ENCODE peak calls at places on chromosomes 7 and 10, in four cellular contexts. One of them, this sample, is unnamed.
A peak's percentile ranks its signal among the peaks of the same experiment; 100 is the strongest.

GRCh38 chr7:142357953-142358520 is 100.2 kb upstream of the PRSS58 start:
- DNase-seq in adrenal gland: no peak
- DNase-seq in ovary: no peak
- DNase-seq in A549: peak; percentile 76
- DNase-seq in this sample: no peak

GRCh38 chr7:40937879-40938278 is 765.0 kb downstream of the INHBA start:
- DNase-seq in adrenal gland: no peak
- DNase-seq in ovary: no peak
- DNase-seq in A549: no peak
- DNase-seq in this sample: no peak

GRCh38 chr10:13386021-13386420 is 37.9 kb upstream of the SEPHS1 start:
- DNase-seq in adrenal gland: no peak
- DNase-seq in ovary: no peak
- DNase-seq in A549: no peak
- DNase-seq in this sample: no peak

GRCh38 chr7:26404189-26404996 is 112.7 kb downstream of the SNX10 start:
- DNase-seq in adrenal gland: no peak
- DNase-seq in ovary: no peak
- DNase-seq in A549: no peak
- DNase-seq in this sample: no peak

GRCh38 chr10:128628252-128628651 is 502.0 kb upstream of the MKI67 start:
- DNase-seq in adrenal gland: no peak
- DNase-seq in ovary: no peak
- DNase-seq in A549: no peak
- DNase-seq in this sample: no peak

GRCh38 chr10:34580643-34581042 is 234.5 kb downstream of the PARD3 start:
- DNase-seq in adrenal gland: no peak
- DNase-seq in ovary: no peak
- DNase-seq in A549: peak; percentile 81
- DNase-seq in this sample: no peak

GRCh38 chr7:113892818-113893217 is 26.0 kb downstream of the PPP1R3A start:
- DNase-seq in adrenal gland: no peak
- DNase-seq in ovary: no peak
- DNase-seq in A549: no peak
- DNase-seq in this sample: no peak

GRCh38 chr7:66326501-66327180 is 121.5 kb downstream of the TPST1 start:
- DNase-seq in adrenal gland: no peak
- DNase-seq in ovary: no peak
- DNase-seq in A549: no peak
- DNase-seq in this sample: peak; percentile 63

GRCh38 chr10:43671659-43672555 is 23.2 kb upstream of the ZNF32 start:
- DNase-seq in adrenal gland: peak; percentile 75
- DNase-seq in ovary: peak; percentile 40
- DNase-seq in A549: peak; percentile 70
- DNase-seq in this sample: no peak

GRCh38 chr7:120792091-120792860 is 65.7 kb downstream of the TSPAN12 start:
- DNase-seq in adrenal gland: peak; percentile 88
- DNase-seq in ovary: peak; percentile 42
- DNase-seq in A549: peak; percentile 73
- DNase-seq in this sample: no peak

GRCh38 chr7:96118449-96119001 is 203.4 kb downstream of the SLC25A13 start:
- DNase-seq in adrenal gland: no peak
- DNase-seq in ovary: no peak
- DNase-seq in A549: no peak
- DNase-seq in this sample: no peak

GRCh38 chr7:123191132-123191531 is 8.6 kb downstream of the SLC13A1 start:
- DNase-seq in adrenal gland: no peak
- DNase-seq in ovary: no peak
- DNase-seq in A549: peak; percentile 51
- DNase-seq in this sample: no peak

GRCh38 chr10:132867801-132868644 is 74.3 kb downstream of the CFAP46 start:
- DNase-seq in adrenal gland: no peak
- DNase-seq in ovary: no peak
- DNase-seq in A549: no peak
- DNase-seq in this sample: no peak

GRCh38 chr10:53508197-53508596 is 735.6 kb upstream of the MBL2 start:
- DNase-seq in adrenal gland: no peak
- DNase-seq in ovary: no peak
- DNase-seq in A549: no peak
- DNase-seq in this sample: no peak

GRCh38 chr10:80449545-80449944 is 4.6 kb upstream of the TSPAN14 start:
- DNase-seq in adrenal gland: no peak
- DNase-seq in ovary: no peak
- DNase-seq in A549: no peak
- DNase-seq in this sample: no peak

GRCh38 chr10:86723009-86723408 is 33.4 kb upstream of the BMPR1A start:
- DNase-seq in adrenal gland: no peak
- DNase-seq in ovary: no peak
- DNase-seq in A549: no peak
- DNase-seq in this sample: no peak

GRCh38 chr7:17915796-17916195 is 24.5 kb downstream of the SNX13 start:
- DNase-seq in adrenal gland: no peak
- DNase-seq in ovary: no peak
- DNase-seq in A549: no peak
- DNase-seq in this sample: no peak

GRCh38 chr10:33263453-33263852 is 71.0 kb downstream of the NRP1 start:
- DNase-seq in adrenal gland: no peak
- DNase-seq in ovary: no peak
- DNase-seq in A549: no peak
- DNase-seq in this sample: no peak

GRCh38 chr10:79183468-79183865 is 114.7 kb downstream of the ZMIZ1 start:
- DNase-seq in adrenal gland: no peak
- DNase-seq in ovary: no peak
- DNase-seq in A549: no peak
- DNase-seq in this sample: no peak

GRCh38 chr10:50347394-50347802 is 96.1 kb upstream of the ASAH2 start:
- DNase-seq in adrenal gland: no peak
- DNase-seq in ovary: no peak
- DNase-seq in A549: no peak
- DNase-seq in this sample: no peak

GRCh38 chr10:3780056-3780765 is 4.8 kb downstream of the KLF6 start:
- DNase-seq in adrenal gland: peak; percentile 52
- DNase-seq in ovary: peak; percentile 7
- DNase-seq in A549: no peak
- DNase-seq in this sample: no peak

GRCh38 chr7:48183965-48184364 is 12.7 kb downstream of the ABCA13 start:
- DNase-seq in adrenal gland: no peak
- DNase-seq in ovary: no peak
- DNase-seq in A549: no peak
- DNase-seq in this sample: no peak

GRCh38 chr7:139058963-139059362 is 23.1 kb upstream of the ZC3HAV1L start:
- DNase-seq in adrenal gland: no peak
- DNase-seq in ovary: no peak
- DNase-seq in A549: no peak
- DNase-seq in this sample: no peak

GRCh38 chr10:104334561-104334960 is 3.7 kb downstream of the ITPRIP start:
- DNase-seq in adrenal gland: no peak
- DNase-seq in ovary: no peak
- DNase-seq in A549: no peak
- DNase-seq in this sample: no peak

GRCh38 chr10:47022311-47023131 is 111.3 kb downstream of the PTPN20 start:
- DNase-seq in adrenal gland: no peak
- DNase-seq in ovary: no peak
- DNase-seq in A549: no peak
- DNase-seq in this sample: no peak

GRCh38 chr7:52107355-52107754 is 790.7 kb upstream of the COBL start:
- DNase-seq in adrenal gland: no peak
- DNase-seq in ovary: no peak
- DNase-seq in A549: no peak
- DNase-seq in this sample: no peak

GRCh38 chr7:110962374-110962773 is 128.6 kb upstream of the LRRN3 start:
- DNase-seq in adrenal gland: no peak
- DNase-seq in ovary: no peak
- DNase-seq in A549: no peak
- DNase-seq in this sample: no peak

GRCh38 chr10:76201962-76202361 is 770.5 kb downstream of the LRMDA start:
- DNase-seq in adrenal gland: no peak
- DNase-seq in ovary: no peak
- DNase-seq in A549: no peak
- DNase-seq in this sample: no peak

GRCh38 chr10:99872367-99873162 is 90.1 kb downstream of the ABCC2 start:
- DNase-seq in adrenal gland: no peak
- DNase-seq in ovary: no peak
- DNase-seq in A549: peak; percentile 26
- DNase-seq in this sample: no peak

GRCh38 chr10:132631348-132631735 is 93.8 kb downstream of the INPP5A start:
- DNase-seq in adrenal gland: peak; percentile 90
- DNase-seq in ovary: peak; percentile 87
- DNase-seq in A549: no peak
- DNase-seq in this sample: no peak

GRCh38 chr10:68871105-68871711 is 29.9 kb upstream of the DDX50 start:
- DNase-seq in adrenal gland: no peak
- DNase-seq in ovary: no peak
- DNase-seq in A549: peak; percentile 19
- DNase-seq in this sample: no peak

GRCh38 chr7:135977020-135977741 is at the start of gene MTPN:
- DNase-seq in adrenal gland: peak; percentile 99
- DNase-seq in ovary: peak; percentile 98
- DNase-seq in A549: peak; percentile 97
- DNase-seq in this sample: peak; percentile 74

GRCh38 chr10:26890956-26891355 is 30.2 kb upstream of the ABI1 start:
- DNase-seq in adrenal gland: peak; percentile 71
- DNase-seq in ovary: no peak
- DNase-seq in A549: peak; percentile 78
- DNase-seq in this sample: no peak

GRCh38 chr7:103073989-103074518 is 542 bp downstream of the FBXL13 start:
- DNase-seq in adrenal gland: no peak
- DNase-seq in ovary: peak; percentile 24
- DNase-seq in A549: peak; percentile 10
- DNase-seq in this sample: no peak

GRCh38 chr10:96718304-96718990 is 1.9 kb downstream of the PIK3AP1 start:
- DNase-seq in adrenal gland: no peak
- DNase-seq in ovary: no peak
- DNase-seq in A549: no peak
- DNase-seq in this sample: no peak

GRCh38 chr10:96719205-96719604 is 1.1 kb downstream of the PIK3AP1 start:
- DNase-seq in adrenal gland: no peak
- DNase-seq in ovary: no peak
- DNase-seq in A549: no peak
- DNase-seq in this sample: no peak

GRCh38 chr10:96721207-96721572 is 876 bp upstream of the PIK3AP1 start:
- DNase-seq in adrenal gland: no peak
- DNase-seq in ovary: no peak
- DNase-seq in A549: no peak
- DNase-seq in this sample: no peak

GRCh38 chr10:96720422-96721206 is at the start of gene PIK3AP1:
- DNase-seq in adrenal gland: peak; percentile 65
- DNase-seq in ovary: peak; percentile 44
- DNase-seq in A549: peak; percentile 12
- DNase-seq in this sample: no peak

DNA sequence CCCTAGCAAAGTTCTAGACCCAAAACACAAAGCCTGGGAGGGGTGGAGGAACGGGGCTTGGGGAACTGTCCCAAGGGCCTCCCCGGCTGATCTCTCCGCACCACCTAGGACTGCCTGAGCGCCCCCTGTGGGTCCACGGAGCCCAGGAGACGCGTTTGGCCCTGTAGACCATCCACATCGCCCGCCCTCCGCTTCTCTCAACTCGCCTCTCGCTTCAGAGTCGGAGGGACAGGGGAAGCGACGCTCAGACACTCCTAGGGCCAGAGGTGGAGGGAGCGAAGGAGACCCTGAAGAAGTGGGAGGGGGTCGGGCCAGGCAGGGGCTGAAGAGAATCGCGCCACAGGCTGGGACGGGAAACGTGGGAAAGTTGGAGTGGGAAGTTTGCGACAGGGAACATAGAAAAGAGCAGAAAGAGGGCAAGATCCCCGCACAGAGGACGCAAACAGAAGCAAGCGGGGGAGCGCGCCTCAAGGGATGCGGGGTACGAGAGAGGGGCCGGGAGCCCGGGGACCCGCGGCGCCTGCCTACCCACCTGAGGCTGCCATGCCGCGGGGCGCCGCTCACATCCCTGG is 378 bp downstream of the PIK3AP1 start:
- DNase-seq in adrenal gland: peak; percentile 69
- DNase-seq in ovary: peak; percentile 55
- DNase-seq in A549: peak; percentile 49
- DNase-seq in this sample: no peak
- TF ChIP-seq CTCF in adrenal gland: no peak
- TF ChIP-seq CTCF in ovary: no peak
- TF ChIP-seq CTCF in A549: peak; percentile 51
- TF ChIP-seq CTCF in this sample: peak; percentile 44

DNA sequence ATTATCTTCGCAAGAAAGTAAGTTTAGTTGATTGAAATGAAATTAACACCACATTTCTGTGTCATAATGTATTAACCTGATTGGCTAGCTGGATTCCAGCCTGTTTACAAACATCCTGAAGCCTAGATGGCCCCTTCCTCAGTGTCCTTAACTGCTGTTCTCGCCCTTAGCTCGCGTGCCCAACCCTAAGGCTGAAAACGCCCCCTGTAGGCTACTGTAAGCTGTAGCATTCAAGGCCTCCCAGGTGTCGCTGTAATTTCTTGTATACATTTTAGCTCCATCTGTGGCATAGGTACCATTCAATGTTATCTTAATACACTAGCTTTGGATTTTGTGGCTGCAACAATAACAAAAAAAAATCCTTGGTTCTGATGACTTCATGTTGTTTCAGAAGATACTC is 191.6 kb downstream of the MGMT start:
- DNase-seq in adrenal gland: no peak
- DNase-seq in ovary: no peak
- DNase-seq in A549: peak; percentile 4
- DNase-seq in this sample: no peak
- TF ChIP-seq CTCF in adrenal gland: no peak
- TF ChIP-seq CTCF in ovary: no peak
- TF ChIP-seq CTCF in A549: no peak
- TF ChIP-seq CTCF in this sample: no peak

DNA sequence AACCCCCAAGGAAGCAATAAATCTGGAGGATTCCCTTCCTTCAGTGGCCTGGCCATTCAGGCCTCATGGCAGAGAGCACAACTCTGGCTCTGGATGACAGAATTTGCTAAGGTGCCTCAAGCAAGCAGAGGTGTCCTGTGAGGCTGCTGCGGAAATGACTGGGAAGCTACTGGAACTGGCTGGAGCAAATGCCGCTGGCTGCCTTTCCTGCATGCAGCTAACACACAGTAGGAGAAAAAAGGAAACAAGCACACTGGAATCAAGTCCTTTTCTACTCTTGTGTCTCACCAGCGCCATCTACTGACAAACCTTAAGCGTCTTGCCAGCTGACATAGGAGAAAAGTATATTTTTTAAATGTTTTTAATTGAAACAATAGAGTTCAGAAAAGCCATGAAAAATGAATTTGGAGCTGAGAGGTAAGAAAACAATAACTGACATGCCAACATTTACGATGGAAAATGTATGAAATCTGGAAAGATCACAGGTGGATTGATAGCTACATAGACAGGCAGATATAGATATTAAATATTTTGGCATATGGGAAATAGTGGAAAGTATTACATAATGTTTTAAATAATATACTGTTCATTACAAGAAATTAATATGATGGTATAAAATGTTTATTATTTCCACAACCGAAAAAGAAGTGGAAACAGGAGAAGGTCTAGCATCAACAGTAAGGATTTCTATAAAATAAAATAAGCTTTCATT is 951.6 kb downstream of the ANKRD7 start:
- DNase-seq in adrenal gland: peak; percentile 71
- DNase-seq in ovary: no peak
- DNase-seq in A549: peak; percentile 78
- DNase-seq in this sample: no peak
- TF ChIP-seq CTCF in adrenal gland: peak; percentile 62
- TF ChIP-seq CTCF in ovary: no peak
- TF ChIP-seq CTCF in A549: peak; percentile 67
- TF ChIP-seq CTCF in this sample: peak; percentile 47

GRCh38 chr10:35611750-35612149 is 6.6 kb downstream of the GJD4 start:
- DNase-seq in adrenal gland: no peak
- DNase-seq in ovary: no peak
- DNase-seq in A549: peak; percentile 29
- DNase-seq in this sample: no peak
- TF ChIP-seq CTCF in adrenal gland: no peak
- TF ChIP-seq CTCF in ovary: no peak
- TF ChIP-seq CTCF in A549: no peak
- TF ChIP-seq CTCF in this sample: no peak

This sample was measured in BJ.